ENCODE peak calls at places on chromosomes 16 and 17, in nine cellular contexts. K is stimulated activated CD8-positive, alpha-beta memory T cell treated with anti-CD3 and anti-CD28 coated beads, Interleukin-12 subunit alpha, Interleukin-12 subunit beta, amount 100 ng/mL, for 4 hours; W is activated CD4-positive, alpha-beta T cell treated with anti-CD3 and anti-CD28 coated beads, Interleukin-2, amount 50 U/mL, for 48 hours; E is A549; A is NCI-H2171 treated with DMSO at 0.1 percent for 48 hours; R is renal cortical epithelial cell; Q is stimulated activated CD4-positive, alpha-beta T cell treated with anti-CD3 and anti-CD28 coated beads, Interleukin-4, amount 100 ng/mL, for 48 hours; J is SHP77; D is T-helper 9 cell. V is an unnamed sample.

GRCh38 chr17:72640415-72641165 is 451.9 kb downstream of the SLC39A11 start:
- DNase-seq in K (no peak), W (no peak), E (no peak), A (no peak), R (no peak), Q (no peak), J (no peak), D (no peak), V (no peak)

GRCh38 chr16:16027728-16028310 is 78.4 kb downstream of the ABCC1 start:
- DNase-seq in K (no peak), W (no peak), E (no peak), A (no peak), R (no peak), Q (no peak), J (no peak), D (no peak), V (no peak)

GRCh38 chr17:62666801-62667591 is 39.5 kb downstream of the MRC2 start:
- DNase-seq in K (no peak), W (no peak), E (no peak), A (no peak), R (no peak), Q (no peak), J (no peak), D (no peak), V (no peak)

GRCh38 chr16:81500833-81501521 is 56.4 kb downstream of the CMIP start:
- DNase-seq in K (no peak), W (no peak), E (no peak), A (no peak), R (no peak), Q (no peak), J (no peak), D (no peak), V (no peak)

GRCh38 chr17:13140750-13141149 is 122.9 kb upstream of the ELAC2 start:
- DNase-seq in K (no peak), W (no peak), E (no peak), A (no peak), R (no peak), Q (no peak), J (peak; percentile 38), D (no peak), V (no peak)

GRCh38 chr17:77160032-77160876 is 19.5 kb downstream of the SEC14L1 start:
- DNase-seq in K (no peak), W (no peak), E (no peak), A (peak; percentile 66), R (no peak), Q (no peak), J (peak; percentile 76), D (no peak), V (no peak)

GRCh38 chr16:91484-91883 is 13.5 kb downstream of the MPG start:
- DNase-seq in K (no peak), W (no peak), E (no peak), A (peak; percentile 47), R (no peak), Q (no peak), J (no peak), D (no peak), V (no peak)

GRCh38 chr16:70490261-70490660 is 33.1 kb downstream of the COG4 start:
- DNase-seq in K (no peak), W (no peak), E (no peak), A (peak; percentile 97), R (no peak), Q (no peak), J (no peak), D (no peak), V (no peak)

GRCh38 chr16:24700549-24701392 is 28.7 kb upstream of the TNRC6A start:
- DNase-seq in K (no peak), W (no peak), E (peak; percentile 94), A (peak; percentile 8), R (peak; percentile 99), Q (no peak), J (no peak), D (no peak), V (no peak)

GRCh38 chr16:87404764-87405625 is 12.9 kb downstream of the MAP1LC3B start:
- DNase-seq in K (no peak), W (no peak), E (no peak), A (no peak), R (no peak), Q (no peak), J (no peak), D (no peak), V (no peak)

GRCh38 chr16:58476791-58477190 is 23.2 kb upstream of the NDRG4 start:
- DNase-seq in K (no peak), W (no peak), E (no peak), A (no peak), R (no peak), Q (no peak), J (no peak), D (no peak), V (no peak)

GRCh38 chr16:14284930-14285541 is 213.9 kb downstream of the MRTFB start:
- DNase-seq in K (no peak), W (no peak), E (peak; percentile 82), A (peak; percentile 84), R (peak; percentile 55), Q (no peak), J (no peak), D (no peak), V (no peak)

GRCh38 chr16:83602797-83603735 is 204.7 kb upstream of the HSBP1 start:
- DNase-seq in K (no peak), W (no peak), E (no peak), A (no peak), R (no peak), Q (no peak), J (no peak), D (no peak), V (no peak)

GRCh38 chr16:57651344-57652333 is 16.5 kb upstream of the ADGRG3 start:
- DNase-seq in K (no peak), W (no peak), E (no peak), A (no peak), R (no peak), Q (no peak), J (no peak), D (no peak), V (peak; percentile 8)

GRCh38 chr17:78908426-78908825 is 5.4 kb upstream of the CEP295NL start:
- DNase-seq in K (no peak), W (no peak), E (no peak), A (peak; percentile 22), R (no peak), Q (no peak), J (peak; percentile 44), D (no peak), V (no peak)

GRCh38 chr17:72558971-72559476 is 438.2 kb downstream of the SOX9 start:
- DNase-seq in K (no peak), W (no peak), E (no peak), A (no peak), R (no peak), Q (no peak), J (no peak), D (no peak), V (no peak)

V was measured in NK-92 treated with Interleukin-12 subunit alpha and Interleukin-12 subunit beta, amount 100 ng/mL, for 24 hours.